ENCODE peak calls at places on chromosomes 16 and 17, in six cellular contexts. One of them, this sample, is unnamed.

GRCh38 chr17:68539536-68540469 is 27.6 kb downstream of the PRKAR1A start:
- DNase-seq in Karpas-422: peak; percentile 80
- DNase-seq in heart right ventricle: no peak
- DNase-seq in left ventricle myocardium inferior: no peak
- DNase-seq in A549: peak; percentile 22
- DNase-seq in testis: peak; percentile 47
- DNase-seq in this sample: no peak

GRCh38 chr17:12756786-12757185 is 32.5 kb upstream of the ARHGAP44 start:
- DNase-seq in Karpas-422: no peak
- DNase-seq in heart right ventricle: no peak
- DNase-seq in left ventricle myocardium inferior: no peak
- DNase-seq in A549: no peak
- DNase-seq in testis: no peak
- DNase-seq in this sample: no peak

GRCh38 chr16:2527784-2528100 is 3.5 kb downstream of the CEMP1 start:
- DNase-seq in Karpas-422: no peak
- DNase-seq in heart right ventricle: no peak
- DNase-seq in left ventricle myocardium inferior: no peak
- DNase-seq in A549: no peak
- DNase-seq in testis: no peak
- DNase-seq in this sample: no peak

GRCh38 chr17:78359216-78359935 is 501 bp downstream of the SOCS3 start:
- DNase-seq in Karpas-422: no peak
- DNase-seq in heart right ventricle: peak; percentile 43
- DNase-seq in left ventricle myocardium inferior: peak; percentile 39
- DNase-seq in A549: peak; percentile 64
- DNase-seq in testis: no peak
- DNase-seq in this sample: peak; percentile 38

GRCh38 chr16:53131363-53132071 is 76.7 kb downstream of the CHD9 start:
- DNase-seq in Karpas-422: peak; percentile 77
- DNase-seq in heart right ventricle: peak; percentile 65
- DNase-seq in left ventricle myocardium inferior: peak; percentile 59
- DNase-seq in A549: peak; percentile 48
- DNase-seq in testis: peak; percentile 62
- DNase-seq in this sample: peak; percentile 63

GRCh38 chr17:37121616-37122015 is 172.9 kb downstream of the AATF start:
- DNase-seq in Karpas-422: no peak
- DNase-seq in heart right ventricle: no peak
- DNase-seq in left ventricle myocardium inferior: no peak
- DNase-seq in A549: no peak
- DNase-seq in testis: no peak
- DNase-seq in this sample: no peak

GRCh38 chr17:80292557-80292956 is 31.9 kb downstream of the RNF213 start:
- DNase-seq in Karpas-422: peak; percentile 20
- DNase-seq in heart right ventricle: no peak
- DNase-seq in left ventricle myocardium inferior: no peak
- DNase-seq in A549: no peak
- DNase-seq in testis: no peak
- DNase-seq in this sample: no peak

GRCh38 chr16:8623634-8624033 is 2.1 kb downstream of the METTL22 start:
- DNase-seq in Karpas-422: no peak
- DNase-seq in heart right ventricle: no peak
- DNase-seq in left ventricle myocardium inferior: no peak
- DNase-seq in A549: no peak
- DNase-seq in testis: no peak
- DNase-seq in this sample: no peak

GRCh38 chr16:17416461-17417221 is 54.1 kb downstream of the XYLT1 start:
- DNase-seq in Karpas-422: peak; percentile 95
- DNase-seq in heart right ventricle: no peak
- DNase-seq in left ventricle myocardium inferior: peak; percentile 21
- DNase-seq in A549: no peak
- DNase-seq in testis: peak; percentile 34
- DNase-seq in this sample: peak; percentile 22

GRCh38 chr16:72645526-72645925 is 402.4 kb downstream of the ZFHX3 start:
- DNase-seq in Karpas-422: no peak
- DNase-seq in heart right ventricle: no peak
- DNase-seq in left ventricle myocardium inferior: no peak
- DNase-seq in A549: no peak
- DNase-seq in testis: no peak
- DNase-seq in this sample: no peak

GRCh38 chr17:5237541-5238016 is 2.9 kb upstream of the SCIMP start:
- DNase-seq in Karpas-422: peak; percentile 88
- DNase-seq in heart right ventricle: no peak
- DNase-seq in left ventricle myocardium inferior: peak; percentile 26
- DNase-seq in A549: peak; percentile 90
- DNase-seq in testis: peak; percentile 73
- DNase-seq in this sample: peak; percentile 69

GRCh38 chr16:15574614-15574948 is 68.4 kb downstream of the MARF1 start:
- DNase-seq in Karpas-422: no peak
- DNase-seq in heart right ventricle: no peak
- DNase-seq in left ventricle myocardium inferior: no peak
- DNase-seq in A549: no peak
- DNase-seq in testis: no peak
- DNase-seq in this sample: no peak

GRCh38 chr17:7833795-7834553 is at the start of gene KDM6B:
- DNase-seq in Karpas-422: peak; percentile 94
- DNase-seq in heart right ventricle: peak; percentile 94
- DNase-seq in left ventricle myocardium inferior: peak; percentile 95
- DNase-seq in A549: peak; percentile 94
- DNase-seq in testis: peak; percentile 97
- DNase-seq in this sample: peak; percentile 94

GRCh38 chr16:85284138-85284897 is 172.0 kb upstream of the CIBAR2 start:
- DNase-seq in Karpas-422: no peak
- DNase-seq in heart right ventricle: no peak
- DNase-seq in left ventricle myocardium inferior: no peak
- DNase-seq in A549: no peak
- DNase-seq in testis: no peak
- DNase-seq in this sample: no peak

GRCh38 chr16:31129568-31130335 is 5.8 kb downstream of the PRSS8 start:
- DNase-seq in Karpas-422: no peak
- DNase-seq in heart right ventricle: peak; percentile 52
- DNase-seq in left ventricle myocardium inferior: peak; percentile 58
- DNase-seq in A549: no peak
- DNase-seq in testis: peak; percentile 66
- DNase-seq in this sample: peak; percentile 51

GRCh38 chr16:89355036-89355435 is 135.3 kb downstream of the ANKRD11 start:
- DNase-seq in Karpas-422: no peak
- DNase-seq in heart right ventricle: no peak
- DNase-seq in left ventricle myocardium inferior: no peak
- DNase-seq in A549: no peak
- DNase-seq in testis: no peak
- DNase-seq in this sample: no peak

GRCh38 chr17:58330544-58330996 is 2.0 kb upstream of the TSPOAP1 start:
- DNase-seq in Karpas-422: no peak
- DNase-seq in heart right ventricle: no peak
- DNase-seq in left ventricle myocardium inferior: peak; percentile 11
- DNase-seq in A549: no peak
- DNase-seq in testis: no peak
- DNase-seq in this sample: no peak

GRCh38 chr16:68116256-68116853 is 31.2 kb downstream of the NFATC3 start:
- DNase-seq in Karpas-422: peak; percentile 77
- DNase-seq in heart right ventricle: no peak
- DNase-seq in left ventricle myocardium inferior: no peak
- DNase-seq in A549: peak; percentile 61
- DNase-seq in testis: no peak
- DNase-seq in this sample: no peak

GRCh38 chr16:68113765-68114240 is 28.6 kb downstream of the NFATC3 start:
- DNase-seq in Karpas-422: no peak
- DNase-seq in heart right ventricle: no peak
- DNase-seq in left ventricle myocardium inferior: no peak
- DNase-seq in A549: no peak
- DNase-seq in testis: no peak
- DNase-seq in this sample: no peak

GRCh38 chr16:68115851-68116250 is 30.7 kb downstream of the NFATC3 start:
- DNase-seq in Karpas-422: no peak
- DNase-seq in heart right ventricle: no peak
- DNase-seq in left ventricle myocardium inferior: no peak
- DNase-seq in A549: no peak
- DNase-seq in testis: no peak
- DNase-seq in this sample: no peak

GRCh38 chr16:68113059-68113757 is 28.0 kb downstream of the NFATC3 start:
- DNase-seq in Karpas-422: no peak
- DNase-seq in heart right ventricle: no peak
- DNase-seq in left ventricle myocardium inferior: no peak
- DNase-seq in A549: no peak
- DNase-seq in testis: no peak
- DNase-seq in this sample: no peak

GRCh38 chr16:68111379-68111778 is 26.2 kb downstream of the NFATC3 start:
- DNase-seq in Karpas-422: no peak
- DNase-seq in heart right ventricle: no peak
- DNase-seq in left ventricle myocardium inferior: no peak
- DNase-seq in A549: no peak
- DNase-seq in testis: no peak
- DNase-seq in this sample: no peak
- H3K4me1 ChIP-seq in Karpas-422: peaks cover 9% of the 10 kb centered on the region
- H3K4me1 ChIP-seq in heart right ventricle: no peaks in the 10 kb centered on the region
- H3K4me1 ChIP-seq in left ventricle myocardium inferior: peaks cover 21% of the 10 kb centered on the region
- H3K4me1 ChIP-seq in A549: peaks cover 3% of the 10 kb centered on the region
- H3K4me1 ChIP-seq in testis: peaks cover 2% of the 10 kb centered on the region
- H3K4me1 ChIP-seq in this sample: no peaks in the 10 kb centered on the region

GRCh38 chr17:75810216-75810615 is 25.6 kb downstream of the UNK start:
- DNase-seq in Karpas-422: peak; percentile 56
- DNase-seq in heart right ventricle: no peak
- DNase-seq in left ventricle myocardium inferior: no peak
- DNase-seq in A549: no peak
- DNase-seq in testis: no peak
- DNase-seq in this sample: no peak

GRCh38 chr17:75809631-75810111 is 25.1 kb downstream of the UNK start:
- DNase-seq in Karpas-422: no peak
- DNase-seq in heart right ventricle: no peak
- DNase-seq in left ventricle myocardium inferior: no peak
- DNase-seq in A549: no peak
- DNase-seq in testis: no peak
- DNase-seq in this sample: no peak

GRCh38 chr17:75808549-75808904 is 23.9 kb downstream of the UNK start:
- DNase-seq in Karpas-422: no peak
- DNase-seq in heart right ventricle: no peak
- DNase-seq in left ventricle myocardium inferior: no peak
- DNase-seq in A549: no peak
- DNase-seq in testis: no peak
- DNase-seq in this sample: no peak

GRCh38 chr17:75807861-75808260 is 23.3 kb downstream of the UNK start:
- DNase-seq in Karpas-422: no peak
- DNase-seq in heart right ventricle: no peak
- DNase-seq in left ventricle myocardium inferior: no peak
- DNase-seq in A549: no peak
- DNase-seq in testis: no peak
- DNase-seq in this sample: no peak

GRCh38 chr17:75808905-75809621 is 24.5 kb downstream of the UNK start:
- DNase-seq in Karpas-422: peak; percentile 63
- DNase-seq in heart right ventricle: no peak
- DNase-seq in left ventricle myocardium inferior: peak; percentile 61
- DNase-seq in A549: no peak
- DNase-seq in testis: peak; percentile 71
- DNase-seq in this sample: no peak
- H3K27ac ChIP-seq in Karpas-422: peak overlapping the region; percentile 35
- H3K27ac ChIP-seq in heart right ventricle: peak overlapping the region; percentile 78
- H3K27ac ChIP-seq in left ventricle myocardium inferior: peak overlapping the region; percentile 90
- H3K27ac ChIP-seq in A549: no peak overlapping the region
- H3K27ac ChIP-seq in testis: peak overlapping the region; percentile 67
- H3K27ac ChIP-seq in this sample: peak overlapping the region; percentile 41

DNA sequence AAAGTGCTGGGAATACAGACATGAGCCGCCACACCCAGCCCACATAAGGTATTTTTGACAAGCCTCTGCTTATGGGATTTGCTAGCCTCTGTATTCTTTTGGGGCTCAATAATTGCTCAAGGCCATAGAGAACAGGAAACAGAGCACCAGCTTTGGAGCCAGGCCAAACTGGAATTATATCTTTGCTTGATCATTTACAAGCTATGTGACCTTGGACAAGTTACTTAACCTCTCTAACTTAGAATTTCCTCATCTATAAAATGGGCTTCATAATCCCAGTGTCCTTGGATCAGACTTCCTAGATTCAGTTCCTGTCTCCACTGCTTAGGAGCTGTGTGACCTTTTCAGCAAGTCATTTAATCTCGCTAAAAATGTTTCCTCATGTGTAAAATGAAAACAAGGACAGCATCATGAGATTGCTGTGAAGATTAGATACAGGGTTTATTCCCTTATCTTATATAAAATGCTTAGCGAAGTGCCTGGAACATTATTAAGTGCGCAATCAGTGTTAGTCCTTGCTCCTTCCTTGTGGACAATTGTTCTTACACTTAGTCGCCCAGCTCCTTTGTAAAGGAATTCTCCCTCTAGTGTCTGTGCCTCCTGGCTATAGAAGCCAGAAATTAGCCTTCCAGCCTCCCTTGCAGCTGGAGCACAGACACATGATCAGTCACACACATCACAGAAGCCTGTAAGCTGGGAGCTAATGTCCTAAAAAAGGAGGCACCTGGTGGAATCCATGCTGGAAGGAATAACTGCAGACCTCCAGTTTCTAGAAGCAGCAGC is 16.6 kb downstream of the KRT9 start:
- DNase-seq in Karpas-422: no peak
- DNase-seq in heart right ventricle: no peak
- DNase-seq in left ventricle myocardium inferior: no peak
- DNase-seq in A549: no peak
- DNase-seq in testis: no peak
- DNase-seq in this sample: no peak
- H3K9me3 ChIP-seq in Karpas-422: no peaks in the 10 kb centered on the region
- H3K9me3 ChIP-seq in heart right ventricle: no peaks in the 10 kb centered on the region
- H3K9me3 ChIP-seq in left ventricle myocardium inferior: no peaks in the 10 kb centered on the region
- H3K9me3 ChIP-seq in A549: no peaks in the 10 kb centered on the region
- H3K9me3 ChIP-seq in testis: no peaks in the 10 kb centered on the region
- H3K9me3 ChIP-seq in this sample: no peaks in the 10 kb centered on the region

GRCh38 chr17:49645654-49646053 is 32.2 kb downstream of the SPOP start:
- DNase-seq in Karpas-422: no peak
- DNase-seq in heart right ventricle: no peak
- DNase-seq in left ventricle myocardium inferior: no peak
- DNase-seq in A549: no peak
- DNase-seq in testis: no peak
- DNase-seq in this sample: no peak
- H3K4me1 ChIP-seq in Karpas-422: no peaks in the 10 kb centered on the region
- H3K4me1 ChIP-seq in heart right ventricle: peaks cover 32% of the 10 kb centered on the region
- H3K4me1 ChIP-seq in left ventricle myocardium inferior: peaks cover 83% of the 10 kb centered on the region
- H3K4me1 ChIP-seq in A549: peaks cover 24% of the 10 kb centered on the region
- H3K4me1 ChIP-seq in testis: no peaks in the 10 kb centered on the region
- H3K4me1 ChIP-seq in this sample: peaks cover 20% of the 10 kb centered on the region